ENCODE peak calls at places on chromosome 2, in eight cellular contexts. Z, S, V, J, D, R, F and O are unnamed samples.

GRCh38 chr2:58070765-58071164 is 24.2 kb downstream of the VRK2 start:
- DNase-seq in J (no peak), Z (no peak), D (no peak), F (no peak), V (no peak), S (no peak), R (no peak), O (no peak)

GRCh38 chr2:241083091-241083415 is 19.0 kb downstream of the MTERF4 start:
- DNase-seq in V (no peak), F (no peak), S (no peak), D (no peak), R (no peak), J (no peak), Z (no peak), O (no peak)

GRCh38 chr2:17976871-17977746 is 98.6 kb downstream of the KCNS3 start:
- DNase-seq in J (peak; percentile 97), Z (peak; percentile 37), F (no peak), S (no peak), D (no peak), V (peak; percentile 26), R (no peak), O (peak; percentile 55)

GRCh38 chr2:120922571-120923332 is 187.1 kb downstream of the GLI2 start:
- DNase-seq in Z (no peak), V (no peak), F (no peak), D (no peak), R (no peak), J (no peak), S (no peak), O (no peak)

GRCh38 chr2:227861011-227861410 is 10.4 kb upstream of the DAW1 start:
- DNase-seq in J (no peak), Z (no peak), R (no peak), V (no peak), F (no peak), S (no peak), D (no peak), O (no peak)

GRCh38 chr2:118554616-118555015 is 292.8 kb downstream of the EN1 start:
- DNase-seq in J (no peak), F (no peak), S (no peak), R (no peak), Z (no peak), D (no peak), V (no peak), O (no peak)

GRCh38 chr2:113169002-113169530 is 4.7 kb upstream of the PSD4 start:
- DNase-seq in D (no peak), S (no peak), F (no peak), Z (no peak), V (no peak), R (no peak), J (no peak), O (no peak)

GRCh38 chr2:227347117-227347516 is 22.1 kb downstream of the MFF start:
- DNase-seq in R (no peak), S (no peak), F (peak; percentile 37), J (no peak), V (no peak), D (no peak), Z (peak; percentile 12), O (no peak)

GRCh38 chr2:110860620-110861019 is 128.2 kb downstream of the ACOXL start:
- DNase-seq in D (no peak), V (no peak), Z (no peak), J (no peak), S (no peak), F (no peak), R (no peak), O (no peak)

GRCh38 chr2:135494503-135494902 is 36.5 kb downstream of the ZRANB3 start:
- DNase-seq in Z (peak; percentile 18), R (no peak), F (no peak), D (no peak), V (no peak), S (no peak), J (no peak), O (no peak)

GRCh38 chr2:63078852-63079606 is 28.4 kb downstream of the OTX1 start:
- DNase-seq in Z (peak; percentile 67), R (peak; percentile 28), V (no peak), J (no peak), F (peak; percentile 61), D (no peak), S (no peak), O (peak; percentile 40)

GRCh38 chr2:200405599-200406298 is 99.3 kb downstream of the SPATS2L start:
- DNase-seq in V (no peak), J (peak; percentile 61), R (no peak), D (no peak), Z (peak; percentile 89), F (no peak), S (no peak), O (peak; percentile 81)

GRCh38 chr2:215028231-215028630 is 110.2 kb downstream of the ABCA12 start:
- DNase-seq in S (no peak), F (no peak), V (no peak), D (no peak), J (peak; percentile 52), Z (no peak), R (no peak), O (peak; percentile 34)

DNA sequence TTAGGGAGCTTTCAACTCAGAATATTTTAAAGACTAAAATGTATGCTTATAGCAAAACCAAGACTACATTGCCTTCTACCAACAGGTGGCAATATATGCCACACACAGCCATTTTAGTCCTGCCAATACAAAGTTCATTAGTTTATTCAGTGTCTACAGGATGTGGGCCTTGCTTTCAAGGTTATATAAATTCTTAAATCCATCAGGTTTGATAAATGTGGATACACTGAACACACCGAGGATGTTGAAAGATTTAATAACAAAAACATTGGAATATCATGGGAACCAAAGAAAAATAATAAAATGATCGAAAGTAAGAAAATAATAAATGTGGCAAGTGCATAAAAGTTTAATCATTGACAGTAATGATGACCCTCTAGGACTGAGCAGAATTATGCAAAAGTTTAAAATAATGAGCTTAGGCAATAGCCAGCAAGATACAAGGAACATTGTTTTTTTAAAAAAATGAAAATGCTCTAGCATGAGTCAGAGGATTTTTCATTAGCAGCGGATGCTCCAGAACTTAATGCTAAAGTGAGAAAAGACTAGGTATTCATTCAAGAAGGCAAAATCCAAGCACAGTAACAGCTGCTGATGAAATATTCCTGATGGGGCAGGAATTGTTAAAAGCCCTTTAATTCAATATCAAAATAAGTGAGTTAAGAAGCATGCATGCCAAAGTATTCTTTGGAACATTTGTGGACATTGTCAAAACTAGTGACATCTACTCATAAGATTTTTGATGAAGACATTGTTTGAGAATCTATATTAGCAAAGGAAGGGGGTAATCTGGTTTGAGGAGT is 14.2 kb downstream of the SCN9A start:
- DNase-seq in F (no peak), R (no peak), V (no peak), D (no peak), J (no peak), Z (peak; percentile 56), S (no peak), O (no peak)
- TF ChIP-seq CTCF in F (peak; percentile 75), R (no peak), V (peak; percentile 33), D (peak; percentile 35), J (peak; percentile 62), Z (peak; percentile 71), S (no peak), O (peak; percentile 77)

GRCh38 chr2:46249654-46250053 is 47.6 kb upstream of the EPAS1 start:
- DNase-seq in J (no peak), R (no peak), Z (no peak), D (no peak), S (no peak), F (no peak), V (no peak), O (no peak)
- TF ChIP-seq CTCF in J (no peak), R (peak; percentile 38), Z (no peak), D (no peak), S (no peak), F (no peak), V (no peak), O (no peak)

DNA sequence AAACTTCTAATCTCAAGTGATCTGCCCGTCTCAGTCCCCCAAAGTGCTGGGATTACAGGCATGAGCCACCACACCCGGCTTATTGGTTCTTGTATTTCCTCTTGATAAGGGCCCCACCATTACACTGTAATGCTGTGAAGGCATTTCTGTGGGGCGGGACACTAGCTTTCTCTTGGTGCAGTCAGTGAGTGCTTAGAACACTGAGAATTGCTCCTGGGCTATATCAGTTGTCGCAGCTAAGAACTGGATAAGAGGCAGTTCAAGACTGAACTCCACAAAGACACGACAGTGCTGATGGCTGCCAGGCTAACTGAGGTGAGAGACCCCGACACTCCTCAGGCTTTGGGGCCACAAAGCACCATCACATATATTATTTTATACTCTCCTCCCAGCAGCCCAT is 2.1 kb downstream of the KHK start:
- DNase-seq in F (no peak), J (no peak), Z (no peak), D (no peak), V (no peak), S (no peak), R (no peak), O (no peak)
- TF ChIP-seq CTCF in F (no peak), J (no peak), Z (no peak), D (no peak), V (no peak), S (no peak), R (no peak), O (no peak)

GRCh38 chr2:179340678-179341077 is 76.0 kb upstream of the SESTD1 start:
- DNase-seq in F (no peak), V (no peak), Z (peak; percentile 64), S (no peak), J (peak; percentile 48), R (no peak), D (no peak), O (peak; percentile 33)
- TF ChIP-seq CTCF in F (peak; percentile 60), V (no peak), Z (peak; percentile 54), S (peak; percentile 24), J (no peak), R (no peak), D (peak; percentile 31), O (peak; percentile 67)

GRCh38 chr2:33267745-33268144 is 208.7 kb upstream of the RASGRP3 start:
- DNase-seq in J (no peak), R (no peak), S (no peak), Z (peak; percentile 20), V (no peak), D (no peak), F (no peak), O (no peak)

GRCh38 chr2:33265584-33266338 is 210.7 kb upstream of the RASGRP3 start:
- DNase-seq in F (no peak), R (no peak), D (no peak), V (no peak), Z (peak; percentile 76), J (no peak), S (no peak), O (peak; percentile 30)

GRCh38 chr2:33266467-33266866 is 210.0 kb upstream of the RASGRP3 start:
- DNase-seq in D (no peak), S (no peak), V (no peak), F (no peak), J (no peak), Z (no peak), R (no peak), O (no peak)

GRCh38 chr2:33268246-33268831 is 208.1 kb upstream of the RASGRP3 start:
- DNase-seq in J (peak; percentile 50), D (no peak), R (no peak), V (no peak), F (no peak), Z (no peak), S (no peak), O (no peak)

GRCh38 chr2:33267043-33267442 is 209.4 kb upstream of the RASGRP3 start:
- DNase-seq in S (no peak), R (no peak), F (no peak), V (no peak), D (no peak), Z (no peak), J (no peak), O (no peak)
- TF ChIP-seq CTCF in S (no peak), R (no peak), F (no peak), V (no peak), D (no peak), Z (no peak), J (no peak), O (peak; percentile 2)